ENCODE peak calls at places on chromosome 12, in six cellular contexts. One of them, this sample, is unnamed. For H3K9me3 and H3K27me3, the result is how much of the 10 kb centered on the place peaks cover.

GRCh38 chr12:31011336-31011735 is 62.3 kb upstream of the DDX11 start:
- DNase-seq in CD4-positive, alpha-beta T cell: no peak
- DNase-seq in right cardiac atrium: no peak
- DNase-seq in MM.1S: no peak
- DNase-seq in right atrium auricular region: no peak
- DNase-seq in AG04450: no peak
- DNase-seq in this sample: no peak

GRCh38 chr12:42091769-42092168 is 52.9 kb downstream of the GXYLT1 start:
- DNase-seq in right atrium auricular region: no peak
- DNase-seq in AG04450: no peak
- DNase-seq in right cardiac atrium: no peak
- DNase-seq in CD4-positive, alpha-beta T cell: no peak
- DNase-seq in MM.1S: no peak
- DNase-seq in this sample: no peak

GRCh38 chr12:65935906-65936528 is 111.7 kb downstream of the HMGA2 start:
- DNase-seq in AG04450: no peak
- DNase-seq in CD4-positive, alpha-beta T cell: no peak
- DNase-seq in right atrium auricular region: no peak
- DNase-seq in right cardiac atrium: no peak
- DNase-seq in MM.1S: no peak
- DNase-seq in this sample: no peak

GRCh38 chr12:105357162-105357691 is 26.7 kb downstream of the C12orf75 start:
- DNase-seq in AG04450: no peak
- DNase-seq in MM.1S: peak
- DNase-seq in right atrium auricular region: no peak
- DNase-seq in CD4-positive, alpha-beta T cell: no peak
- DNase-seq in right cardiac atrium: no peak
- DNase-seq in this sample: no peak

GRCh38 chr12:100652488-100652887 is 79.0 kb downstream of the GAS2L3 start:
- DNase-seq in AG04450: no peak
- DNase-seq in right cardiac atrium: no peak
- DNase-seq in CD4-positive, alpha-beta T cell: no peak
- DNase-seq in right atrium auricular region: no peak
- DNase-seq in MM.1S: no peak
- DNase-seq in this sample: no peak

GRCh38 chr12:76236640-76237039 is 111.6 kb downstream of the BBS10 start:
- DNase-seq in CD4-positive, alpha-beta T cell: no peak
- DNase-seq in right cardiac atrium: no peak
- DNase-seq in right atrium auricular region: no peak
- DNase-seq in AG04450: no peak
- DNase-seq in MM.1S: no peak
- DNase-seq in this sample: peak

GRCh38 chr12:132632521-132633228 is 14.1 kb downstream of the P2RX2 start:
- DNase-seq in AG04450: no peak
- DNase-seq in right cardiac atrium: peak
- DNase-seq in right atrium auricular region: no peak
- DNase-seq in CD4-positive, alpha-beta T cell: no peak
- DNase-seq in MM.1S: no peak
- DNase-seq in this sample: no peak

GRCh38 chr12:106790020-106790419 is 15.5 kb downstream of the RIC8B start:
- DNase-seq in AG04450: no peak
- DNase-seq in right cardiac atrium: no peak
- DNase-seq in MM.1S: no peak
- DNase-seq in CD4-positive, alpha-beta T cell: no peak
- DNase-seq in right atrium auricular region: no peak
- DNase-seq in this sample: no peak

GRCh38 chr12:43805149-43805856 is 814 bp downstream of the TWF1 start:
- DNase-seq in MM.1S: peak
- DNase-seq in AG04450: no peak
- DNase-seq in right atrium auricular region: no peak
- DNase-seq in right cardiac atrium: no peak
- DNase-seq in CD4-positive, alpha-beta T cell: no peak
- DNase-seq in this sample: no peak

GRCh38 chr12:76199808-76200207 is 115.3 kb upstream of the NAP1L1 start:
- DNase-seq in right cardiac atrium: no peak
- DNase-seq in AG04450: peak
- DNase-seq in CD4-positive, alpha-beta T cell: no peak
- DNase-seq in MM.1S: no peak
- DNase-seq in right atrium auricular region: no peak
- DNase-seq in this sample: peak

DNA sequence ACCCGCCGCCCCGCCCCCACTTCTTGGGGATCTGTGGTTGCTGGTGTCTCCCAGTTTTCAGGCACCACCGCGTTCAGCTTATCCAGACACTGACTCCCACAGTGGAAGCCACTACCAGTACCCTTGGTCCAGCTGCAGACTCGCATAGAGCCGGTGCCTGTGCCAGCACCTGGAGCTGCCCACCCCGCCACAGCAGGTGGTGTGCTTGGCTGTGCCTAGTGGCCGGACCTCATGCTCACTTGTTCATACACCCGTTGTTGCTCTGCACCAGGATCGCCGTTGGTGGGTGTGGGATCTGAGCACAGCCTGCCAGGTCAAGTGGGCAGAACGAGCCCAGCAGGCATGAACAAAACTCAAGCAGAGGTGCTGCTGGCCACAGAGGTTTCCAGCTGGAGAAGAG is 673.2 kb downstream of the RERGL start:
- DNase-seq in CD4-positive, alpha-beta T cell: no peak
- DNase-seq in right cardiac atrium: no peak
- DNase-seq in right atrium auricular region: no peak
- DNase-seq in AG04450: no peak
- DNase-seq in MM.1S: no peak
- DNase-seq in this sample: no peak
- H3K9me3 ChIP-seq in CD4-positive, alpha-beta T cell: under half
- H3K9me3 ChIP-seq in right cardiac atrium: under half
- H3K9me3 ChIP-seq in right atrium auricular region: under half
- H3K9me3 ChIP-seq in AG04450: under half
- H3K9me3 ChIP-seq in MM.1S: under half
- H3K9me3 ChIP-seq in this sample: under half

GRCh38 chr12:33111850-33112249 is 215.3 kb upstream of the PKP2 start:
- DNase-seq in MM.1S: no peak
- DNase-seq in right atrium auricular region: no peak
- DNase-seq in CD4-positive, alpha-beta T cell: no peak
- DNase-seq in AG04450: no peak
- DNase-seq in right cardiac atrium: no peak
- DNase-seq in this sample: no peak

GRCh38 chr12:33116284-33116683 is 219.7 kb upstream of the PKP2 start:
- DNase-seq in right atrium auricular region: no peak
- DNase-seq in right cardiac atrium: no peak
- DNase-seq in MM.1S: no peak
- DNase-seq in AG04450: no peak
- DNase-seq in CD4-positive, alpha-beta T cell: no peak
- DNase-seq in this sample: no peak

GRCh38 chr12:33115716-33116115 is 219.1 kb upstream of the PKP2 start:
- DNase-seq in MM.1S: no peak
- DNase-seq in AG04450: no peak
- DNase-seq in right cardiac atrium: no peak
- DNase-seq in right atrium auricular region: no peak
- DNase-seq in CD4-positive, alpha-beta T cell: no peak
- DNase-seq in this sample: no peak
- H3K27me3 ChIP-seq in MM.1S: under half
- H3K27me3 ChIP-seq in AG04450: under half
- H3K27me3 ChIP-seq in right cardiac atrium: under half
- H3K27me3 ChIP-seq in right atrium auricular region: under half
- H3K27me3 ChIP-seq in CD4-positive, alpha-beta T cell: under half
- H3K27me3 ChIP-seq in this sample: under half

GRCh38 chr12:56864318-56864717 is 69.9 kb downstream of the SDR9C7 start:
- DNase-seq in MM.1S: no peak
- DNase-seq in AG04450: no peak
- DNase-seq in CD4-positive, alpha-beta T cell: no peak
- DNase-seq in right atrium auricular region: no peak
- DNase-seq in right cardiac atrium: no peak
- DNase-seq in this sample: no peak

GRCh38 chr12:56867216-56867615 is 67.0 kb downstream of the SDR9C7 start:
- DNase-seq in MM.1S: no peak
- DNase-seq in right atrium auricular region: no peak
- DNase-seq in CD4-positive, alpha-beta T cell: no peak
- DNase-seq in right cardiac atrium: no peak
- DNase-seq in AG04450: no peak
- DNase-seq in this sample: no peak

GRCh38 chr12:56863789-56864188 is 70.4 kb downstream of the SDR9C7 start:
- DNase-seq in right atrium auricular region: no peak
- DNase-seq in AG04450: no peak
- DNase-seq in CD4-positive, alpha-beta T cell: no peak
- DNase-seq in right cardiac atrium: no peak
- DNase-seq in MM.1S: no peak
- DNase-seq in this sample: no peak

GRCh38 chr12:56866493-56866892 is 67.7 kb downstream of the SDR9C7 start:
- DNase-seq in MM.1S: no peak
- DNase-seq in right atrium auricular region: no peak
- DNase-seq in right cardiac atrium: no peak
- DNase-seq in AG04450: no peak
- DNase-seq in CD4-positive, alpha-beta T cell: no peak
- DNase-seq in this sample: no peak

DNA sequence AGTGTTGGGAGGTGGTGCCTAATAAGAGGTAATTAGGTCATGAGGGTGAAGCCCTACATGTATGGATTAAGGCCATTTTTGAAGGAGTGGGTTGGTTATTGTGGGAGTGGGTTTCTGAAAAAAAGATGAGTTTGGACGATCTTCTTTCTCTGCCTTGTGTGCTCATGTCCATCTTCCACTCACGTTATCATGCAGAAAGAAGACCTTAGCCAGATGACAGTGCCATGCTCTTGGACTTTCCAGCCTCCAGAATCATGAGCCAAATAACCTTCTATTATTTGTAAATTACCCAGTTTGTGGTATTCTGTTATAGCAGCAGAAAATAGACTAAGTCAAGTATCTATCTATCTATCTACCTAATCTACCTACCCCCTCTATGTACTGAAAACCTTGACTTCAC is 71.9 kb downstream of the SDR9C7 start:
- DNase-seq in AG04450: no peak
- DNase-seq in MM.1S: no peak
- DNase-seq in CD4-positive, alpha-beta T cell: no peak
- DNase-seq in right atrium auricular region: no peak
- DNase-seq in right cardiac atrium: no peak
- DNase-seq in this sample: no peak
- H3K9me3 ChIP-seq in AG04450: under half
- H3K9me3 ChIP-seq in MM.1S: under half
- H3K9me3 ChIP-seq in CD4-positive, alpha-beta T cell: half or more
- H3K9me3 ChIP-seq in right atrium auricular region: half or more
- H3K9me3 ChIP-seq in right cardiac atrium: under half
- H3K9me3 ChIP-seq in this sample: under half

GRCh38 chr12:123828871-123829547 is 66.9 kb downstream of the DNAH10 start:
- DNase-seq in AG04450: no peak
- DNase-seq in MM.1S: no peak
- DNase-seq in right atrium auricular region: no peak
- DNase-seq in CD4-positive, alpha-beta T cell: no peak
- DNase-seq in right cardiac atrium: no peak
- DNase-seq in this sample: peak
- H3K27me3 ChIP-seq in AG04450: under half
- H3K27me3 ChIP-seq in MM.1S: under half
- H3K27me3 ChIP-seq in right atrium auricular region: under half
- H3K27me3 ChIP-seq in CD4-positive, alpha-beta T cell: under half
- H3K27me3 ChIP-seq in right cardiac atrium: under half
- H3K27me3 ChIP-seq in this sample: under half

GRCh38 chr12:34335819-34336262 is 313.5 kb downstream of the ALG10 start:
- DNase-seq in right atrium auricular region: no peak
- DNase-seq in AG04450: no peak
- DNase-seq in MM.1S: no peak
- DNase-seq in right cardiac atrium: no peak
- DNase-seq in CD4-positive, alpha-beta T cell: no peak
- DNase-seq in this sample: peak

GRCh38 chr12:34336619-34337465 is 314.5 kb downstream of the ALG10 start:
- DNase-seq in CD4-positive, alpha-beta T cell: no peak
- DNase-seq in right cardiac atrium: no peak
- DNase-seq in AG04450: no peak
- DNase-seq in MM.1S: no peak
- DNase-seq in right atrium auricular region: no peak
- DNase-seq in this sample: no peak

GRCh38 chr12:34334953-34335743 is 312.9 kb downstream of the ALG10 start:
- DNase-seq in CD4-positive, alpha-beta T cell: no peak
- DNase-seq in MM.1S: no peak
- DNase-seq in AG04450: no peak
- DNase-seq in right cardiac atrium: no peak
- DNase-seq in right atrium auricular region: no peak
- DNase-seq in this sample: no peak

GRCh38 chr12:34334538-34334937 is 312.2 kb downstream of the ALG10 start:
- DNase-seq in right cardiac atrium: no peak
- DNase-seq in CD4-positive, alpha-beta T cell: no peak
- DNase-seq in AG04450: no peak
- DNase-seq in right atrium auricular region: no peak
- DNase-seq in MM.1S: no peak
- DNase-seq in this sample: no peak

DNA sequence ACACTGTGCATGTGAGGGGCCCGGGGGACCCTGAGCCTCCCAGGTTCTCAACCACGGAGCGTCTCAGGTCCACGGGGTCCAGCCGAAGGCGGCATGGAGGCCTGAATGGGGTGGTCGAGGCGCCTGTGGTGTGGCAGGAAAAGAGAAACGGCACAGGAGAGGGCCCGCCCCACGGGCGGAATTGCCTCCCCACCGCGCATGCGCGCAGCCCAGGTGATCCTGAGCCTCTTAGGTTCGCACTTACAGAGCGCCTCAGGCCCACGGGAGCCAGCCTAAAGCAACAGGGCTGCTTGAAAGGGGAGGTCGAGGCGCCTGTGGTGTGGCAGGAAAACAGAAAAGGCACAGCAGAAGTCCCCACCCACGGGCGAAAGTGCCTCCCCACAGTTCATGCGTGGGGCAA is 311.0 kb downstream of the ALG10 start:
- DNase-seq in MM.1S: no peak
- DNase-seq in CD4-positive, alpha-beta T cell: no peak
- DNase-seq in right atrium auricular region: no peak
- DNase-seq in right cardiac atrium: no peak
- DNase-seq in AG04450: no peak
- DNase-seq in this sample: no peak
- H3K9me3 ChIP-seq in MM.1S: under half
- H3K9me3 ChIP-seq in CD4-positive, alpha-beta T cell: under half
- H3K9me3 ChIP-seq in right atrium auricular region: under half
- H3K9me3 ChIP-seq in right cardiac atrium: under half
- H3K9me3 ChIP-seq in AG04450: half or more
- H3K9me3 ChIP-seq in this sample: under half

DNA sequence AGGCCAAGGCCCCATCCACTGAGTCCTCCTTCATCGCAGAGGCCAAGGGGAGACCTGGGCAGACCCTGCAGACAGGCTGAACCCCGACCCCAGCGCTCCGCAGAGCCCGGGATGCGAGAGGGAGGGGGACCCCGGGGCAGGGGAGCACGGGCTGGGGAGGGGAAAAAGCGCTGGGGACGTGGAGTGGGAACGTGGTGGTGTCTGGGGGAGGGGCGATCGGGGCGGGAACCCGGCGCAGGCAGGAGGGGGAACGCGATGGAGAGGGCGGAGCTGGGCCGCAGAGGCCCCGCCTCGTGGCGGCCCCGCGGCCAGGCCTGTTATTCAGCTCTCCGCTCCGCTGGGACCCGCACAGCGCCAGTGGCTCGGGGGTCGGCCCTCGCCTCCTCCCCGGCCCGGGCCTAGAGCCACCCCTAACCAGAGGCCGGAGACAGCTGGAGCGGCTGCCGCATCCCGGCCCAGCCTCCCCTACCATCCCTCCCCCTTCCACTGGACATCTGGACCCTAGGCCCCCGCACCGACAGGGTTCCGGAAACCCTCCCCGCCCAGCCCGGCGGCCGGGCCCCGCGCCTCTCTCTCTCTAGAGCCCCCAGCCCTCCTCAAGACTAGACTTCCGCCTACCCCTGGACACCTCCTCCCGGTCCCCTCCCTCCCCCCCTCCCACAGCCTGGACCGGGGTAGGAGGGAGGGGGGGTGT is at the start of gene ARHGEF25:
- DNase-seq in MM.1S: peak
- DNase-seq in CD4-positive, alpha-beta T cell: no peak
- DNase-seq in right cardiac atrium: peak
- DNase-seq in AG04450: no peak
- DNase-seq in right atrium auricular region: no peak
- DNase-seq in this sample: peak
- H3K27me3 ChIP-seq in MM.1S: under half
- H3K27me3 ChIP-seq in CD4-positive, alpha-beta T cell: under half
- H3K27me3 ChIP-seq in right cardiac atrium: under half
- H3K27me3 ChIP-seq in AG04450: under half
- H3K27me3 ChIP-seq in right atrium auricular region: under half
- H3K27me3 ChIP-seq in this sample: under half

GRCh38 chr12:27626239-27626638 is 70.0 kb upstream of the REP15 start:
- DNase-seq in MM.1S: no peak
- DNase-seq in right cardiac atrium: no peak
- DNase-seq in right atrium auricular region: no peak
- DNase-seq in CD4-positive, alpha-beta T cell: no peak
- DNase-seq in AG04450: no peak
- DNase-seq in this sample: peak
- H3K9me3 ChIP-seq in MM.1S: under half
- H3K9me3 ChIP-seq in right cardiac atrium: under half
- H3K9me3 ChIP-seq in right atrium auricular region: under half
- H3K9me3 ChIP-seq in CD4-positive, alpha-beta T cell: under half
- H3K9me3 ChIP-seq in AG04450: under half
- H3K9me3 ChIP-seq in this sample: under half